ENCODE peak calls at places on chromosomes 7 and 10, in four cellular contexts. R is A549, K is neural progenitor cell, D is PC-9. T is an unnamed sample.

GRCh38 chr10:49272251-49273081 is 26.5 kb upstream of the C10orf71 start:
- DNase-seq in K (no peak), R (no peak), D (no peak), T (no peak)

GRCh38 chr7:27187702-27188665 is 3.0 kb upstream of the HOXA11 start:
- DNase-seq in D (no peak), K (no peak), R (no peak), T (no peak)

GRCh38 chr10:70458329-70459060 is 17.0 kb upstream of the NODAL start:
- DNase-seq in R (no peak), D (peak; percentile 62), K (peak; percentile 72), T (no peak)

GRCh38 chr10:32149257-32149955 is 93.2 kb upstream of the KIF5B start:
- DNase-seq in K (no peak), D (peak; percentile 60), R (peak; percentile 66), T (peak; percentile 62)

GRCh38 chr10:124063736-124064135 is 29.7 kb downstream of the CHST15 start:
- DNase-seq in R (peak; percentile 45), K (no peak), D (no peak), T (no peak)

GRCh38 chr7:22563621-22564241 is 63.7 kb upstream of the STEAP1B start:
- DNase-seq in D (peak; percentile 86), R (no peak), K (peak; percentile 36), T (no peak)

GRCh38 chr10:86644412-86645110 is 9.8 kb upstream of the OPN4 start:
- DNase-seq in D (no peak), K (no peak), R (no peak), T (no peak)

GRCh38 chr10:12238821-12239220 is 42.8 kb downstream of the CDC123 start:
- DNase-seq in D (no peak), K (no peak), R (no peak), T (no peak)

GRCh38 chr7:70736715-70737460 is 395.1 kb upstream of the GALNT17 start:
- DNase-seq in R (no peak), D (no peak), K (no peak), T (no peak)

GRCh38 chr10:8975535-8975934 is 921.0 kb downstream of the GATA3 start:
- DNase-seq in K (no peak), R (no peak), D (no peak), T (no peak)

GRCh38 chr7:90239625-90240228 is 5.2 kb upstream of the CFAP69 start:
- DNase-seq in R (no peak), D (no peak), K (no peak), T (no peak)
- H3K4me3 ChIP-seq in R (no peak overlapping the region), D (no peak overlapping the region), K (no peak overlapping the region), T (no peak overlapping the region)

DNA sequence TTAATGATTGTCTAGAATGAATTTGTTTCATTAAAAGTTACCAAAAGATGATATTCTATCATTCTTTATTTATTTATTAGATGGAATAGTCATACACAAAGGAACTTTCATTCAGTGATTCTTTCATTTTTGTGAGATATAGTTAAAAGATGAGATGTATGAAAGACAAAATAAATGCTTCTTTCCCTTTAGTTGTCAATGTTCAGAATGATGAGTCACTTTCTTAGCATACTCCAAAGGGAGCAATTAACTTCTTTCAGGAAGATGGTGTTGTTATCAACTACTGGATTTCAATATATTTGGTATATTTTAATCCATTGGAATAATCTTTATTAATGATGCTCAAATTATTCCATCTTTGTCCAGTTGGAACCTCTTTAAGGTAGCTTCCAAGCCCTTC is 2.3 kb downstream of the GIMAP7 start:
- DNase-seq in R (no peak), K (no peak), D (no peak), T (no peak)
- H3K4me3 ChIP-seq in R (no peak overlapping the region), K (no peak overlapping the region), D (no peak overlapping the region), T (no peak overlapping the region)

GRCh38 chr7:149741629-149742028 is 31.8 kb downstream of the ZNF467 start:
- DNase-seq in K (no peak), D (no peak), R (no peak), T (no peak)
- H3K4me3 ChIP-seq in K (no peak overlapping the region), D (peak overlapping the region; percentile 54), R (peak overlapping the region; percentile 44), T (no peak overlapping the region)

GRCh38 chr7:106568680-106569499 is 92.1 kb downstream of the CCDC71L start:
- DNase-seq in K (no peak), D (peak; percentile 96), R (peak; percentile 43), T (peak; percentile 13)

GRCh38 chr7:106566174-106566573 is 94.8 kb downstream of the CCDC71L start:
- DNase-seq in K (no peak), R (no peak), D (no peak), T (no peak)

GRCh38 chr7:106569500-106569929 is 91.4 kb downstream of the CCDC71L start:
- DNase-seq in D (no peak), K (no peak), R (no peak), T (no peak)

GRCh38 chr7:106566672-106567071 is 94.3 kb downstream of the CCDC71L start:
- DNase-seq in D (no peak), R (no peak), K (no peak), T (no peak)

DNA sequence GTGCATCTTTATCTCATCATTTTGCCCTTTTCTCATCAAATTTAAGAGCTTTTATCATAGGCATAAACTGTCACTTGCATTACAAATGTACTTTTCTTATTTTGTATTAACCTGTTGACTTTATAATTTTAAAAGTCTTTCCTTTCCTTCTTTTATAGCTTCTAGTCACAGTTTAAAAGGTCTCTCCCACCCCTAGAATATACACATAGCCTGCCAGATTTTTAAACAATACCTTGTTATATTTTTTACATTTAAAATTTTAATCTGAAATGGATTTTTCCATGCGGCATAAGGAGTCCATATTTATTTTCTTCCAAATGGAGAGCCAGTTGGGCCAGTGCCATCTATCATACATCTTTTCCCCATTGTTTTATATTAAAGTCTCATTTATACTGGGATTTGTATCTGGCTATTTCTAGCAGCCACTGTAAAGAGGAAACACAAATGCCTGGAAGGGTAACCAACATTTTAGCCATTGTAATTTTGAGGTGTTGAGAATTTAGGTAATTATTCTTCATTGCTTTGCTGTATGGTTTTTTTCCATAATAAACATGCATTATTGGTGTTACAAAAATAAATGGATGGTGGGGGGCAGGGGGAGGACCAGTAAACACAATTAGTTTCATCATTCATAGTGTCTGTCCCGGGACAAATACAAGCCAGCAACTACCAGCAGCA is 92.8 kb downstream of the CCDC71L start:
- DNase-seq in R (no peak), K (no peak), D (no peak), T (no peak)
- H3K4me3 ChIP-seq in R (no peak overlapping the region), K (no peak overlapping the region), D (no peak overlapping the region), T (no peak overlapping the region)

DNA sequence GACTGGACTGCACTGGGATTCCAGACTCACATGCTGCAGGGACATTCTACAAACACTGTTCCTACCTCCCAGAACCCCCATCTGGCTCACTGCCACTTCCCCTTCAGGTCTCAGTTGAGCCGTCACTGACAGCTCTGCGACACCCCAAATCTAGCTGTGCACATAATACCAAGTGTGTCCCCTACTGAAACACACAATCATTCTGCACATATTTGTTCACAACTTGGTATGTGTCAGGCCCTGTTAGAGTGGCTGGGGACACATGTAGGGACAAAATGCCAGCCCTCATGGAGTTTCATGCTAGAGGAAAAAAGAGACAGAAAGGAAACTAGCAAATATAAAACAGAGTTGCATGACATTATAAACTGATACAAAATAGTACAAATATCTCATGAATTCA is 5.3 kb downstream of the PRKCQ start:
- DNase-seq in R (no peak), K (no peak), D (no peak), T (no peak)
- H3K4me3 ChIP-seq in R (no peak overlapping the region), K (no peak overlapping the region), D (no peak overlapping the region), T (no peak overlapping the region)